ENCODE peak calls at places on chromosomes 13 and 19, in nine cellular contexts. I is hepatocyte, C is fibroblast of lung, T is breast epithelium, B is neural progenitor cell, N is psoas muscle, G is mammary epithelial cell, H is right atrium auricular region, M is endothelial cell of umbilical vein. A is an unnamed sample.

GRCh38 chr13:50713849-50714248 is 129.6 kb downstream of the DLEU7 start:
- DNase-seq in M (no peak), G (peak; percentile 81), B (no peak), H (no peak), C (peak; percentile 73), I (no peak), N (no peak), T (no peak), A (no peak)

GRCh38 chr13:101915755-101916107 is 463.3 kb downstream of the ITGBL1 start:
- DNase-seq in N (no peak), G (no peak), H (no peak), M (no peak), I (no peak), B (peak; percentile 6), T (no peak), C (no peak), A (no peak)

GRCh38 chr19:39645800-39646411 is 9.8 kb upstream of the LGALS16 start:
- DNase-seq in G (no peak), H (no peak), C (peak; percentile 10), T (no peak), M (peak; percentile 18), N (no peak), I (peak; percentile 44), B (peak; percentile 48), A (no peak)

GRCh38 chr19:41694196-41694595 is 6.1 kb upstream of the CEACAM7 start:
- DNase-seq in T (no peak), N (no peak), C (no peak), M (no peak), B (no peak), G (no peak), H (peak; percentile 1), I (no peak), A (no peak)

GRCh38 chr13:45370922-45371406 is 30.0 kb upstream of the TPT1 start:
- DNase-seq in M (peak; percentile 66), N (peak; percentile 80), H (peak; percentile 78), G (no peak), C (peak; percentile 83), T (peak; percentile 67), I (peak; percentile 83), B (peak; percentile 87), A (peak; percentile 51)

GRCh38 chr13:111994578-111994977 is 72.4 kb upstream of the SOX1 start:
- DNase-seq in C (no peak), N (no peak), B (no peak), G (no peak), I (no peak), M (no peak), H (no peak), T (no peak), A (no peak)

GRCh38 chr13:26220575-26220974 is 1.5 kb downstream of the RNF6 start:
- DNase-seq in G (peak; percentile 68), H (no peak), T (no peak), B (no peak), M (peak; percentile 14), C (peak; percentile 47), N (no peak), I (peak; percentile 38), A (peak; percentile 29)

GRCh38 chr19:38351865-38352395 is 16.3 kb downstream of the CATSPERG start:
- DNase-seq in N (no peak), M (no peak), B (no peak), I (no peak), H (no peak), C (no peak), T (no peak), G (no peak), A (no peak)

GRCh38 chr13:37295046-37295445 is 189.6 kb upstream of the CSNK1A1L start:
- DNase-seq in B (no peak), N (peak; percentile 37), T (no peak), H (peak; percentile 71), I (no peak), C (no peak), M (no peak), G (no peak), A (no peak)

GRCh38 chr13:46041335-46041934 is 11.1 kb downstream of the ZC3H13 start:
- DNase-seq in H (no peak), C (peak; percentile 79), N (no peak), I (no peak), T (no peak), M (no peak), B (no peak), G (no peak), A (no peak)

GRCh38 chr13:46641274-46642081 is 88.5 kb downstream of the LRCH1 start:
- DNase-seq in M (peak; percentile 89), H (no peak), G (no peak), T (no peak), I (no peak), N (no peak), B (no peak), C (no peak), A (no peak)

GRCh38 chr19:6672693-6673290 is 2.8 kb upstream of the TNFSF14 start:
- DNase-seq in G (no peak), N (no peak), H (no peak), M (no peak), I (no peak), B (no peak), T (no peak), C (no peak), A (no peak)

GRCh38 chr13:67023088-67023893 is 206.8 kb downstream of the PCDH9 start:
- DNase-seq in M (peak; percentile 31), C (peak; percentile 88), H (no peak), G (peak; percentile 77), N (no peak), T (peak; percentile 69), B (peak; percentile 54), I (no peak), A (peak; percentile 12)

GRCh38 chr19:55069137-55069858 is 6.3 kb upstream of the RDH13 start:
- DNase-seq in N (no peak), M (no peak), G (peak; percentile 78), H (no peak), B (peak; percentile 61), I (peak; percentile 82), C (peak; percentile 29), T (peak; percentile 70), A (peak; percentile 56)

GRCh38 chr19:41872775-41873647 is 4.1 kb upstream of the CD79A start:
- DNase-seq in I (peak; percentile 88), B (peak; percentile 87), N (peak; percentile 42), H (no peak), G (peak; percentile 77), C (peak; percentile 58), T (peak; percentile 69), M (peak; percentile 65), A (peak; percentile 66)

GRCh38 chr19:10061717-10062310 is 24.3 kb upstream of the SHFL start:
- DNase-seq in T (no peak), H (no peak), G (no peak), M (no peak), B (peak; percentile 71), C (no peak), N (no peak), I (no peak), A (peak; percentile 41)

GRCh38 chr19:46731584-46731983 is 14.3 kb upstream of the FKRP start:
- DNase-seq in H (no peak), N (no peak), B (no peak), G (peak; percentile 43), T (no peak), I (no peak), M (no peak), C (no peak), A (no peak)

GRCh38 chr13:25067054-25067453 is 28.9 kb upstream of the PABPC3 start:
- DNase-seq in T (no peak), C (no peak), H (no peak), B (peak; percentile 23), M (no peak), N (no peak), G (no peak), I (no peak), A (no peak)

GRCh38 chr19:1503089-1503924 is 9.5 kb downstream of the ADAMTSL5 start:
- DNase-seq in B (peak; percentile 86), H (no peak), T (no peak), I (peak; percentile 81), G (no peak), N (peak; percentile 66), C (peak; percentile 20), M (no peak), A (no peak)
- TF ChIP-seq CTCF in B (peak; percentile 79), H (peak; percentile 83), T (peak; percentile 63), I (peak; percentile 67), G (peak; percentile 46), N (peak; percentile 75), C (peak; percentile 54), M (peak; percentile 78), A (peak; percentile 77)

GRCh38 chr13:97255515-97255999 is 33.4 kb downstream of the MBNL2 start:
- DNase-seq in C (peak; percentile 65), H (no peak), G (no peak), T (no peak), I (no peak), N (no peak), M (no peak), B (no peak), A (no peak)

GRCh38 chr13:97257800-97258799 is 36.0 kb downstream of the MBNL2 start:
- DNase-seq in C (peak; percentile 80), G (peak; percentile 79), N (peak; percentile 79), B (peak; percentile 50), M (peak; percentile 98), H (peak; percentile 94), T (peak; percentile 48), I (peak; percentile 72), A (peak; percentile 81)

GRCh38 chr13:97257228-97257755 is 35.2 kb downstream of the MBNL2 start:
- DNase-seq in T (no peak), B (no peak), H (no peak), M (no peak), G (no peak), C (no peak), I (no peak), N (no peak), A (no peak)

GRCh38 chr13:97254809-97255208 is 32.7 kb downstream of the MBNL2 start:
- DNase-seq in N (no peak), H (no peak), G (peak; percentile 88), B (no peak), T (no peak), C (no peak), M (no peak), I (no peak), A (peak; percentile 85)

DNA sequence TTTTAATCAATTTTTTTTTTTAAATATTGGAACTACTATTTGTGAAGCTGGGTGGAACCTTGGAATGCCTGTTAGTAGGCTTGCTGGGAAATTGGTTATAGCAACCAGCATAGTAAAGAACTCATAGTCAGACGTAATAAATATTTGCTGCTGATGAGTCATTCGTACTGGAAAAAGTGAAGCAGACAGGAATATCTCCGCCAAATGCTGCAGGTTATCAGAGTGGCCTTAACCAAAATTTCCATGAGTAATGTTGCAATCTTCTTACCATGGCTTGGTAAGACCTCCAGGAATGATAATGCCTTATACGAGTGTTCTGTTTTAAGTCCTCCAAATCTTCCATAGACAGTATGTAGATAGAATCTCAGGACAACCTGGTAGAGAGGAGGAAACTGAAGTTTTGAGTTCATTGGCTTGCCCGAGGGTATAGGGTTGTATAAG is 34.2 kb downstream of the MBNL2 start:
- DNase-seq in C (peak; percentile 91), N (no peak), I (peak; percentile 80), G (peak; percentile 83), M (peak; percentile 97), B (no peak), T (no peak), H (no peak), A (peak; percentile 77)
- H3K27ac ChIP-seq in C (peak overlapping the region; percentile 96), N (peak overlapping the region; percentile 83), I (peak overlapping the region; percentile 94), G (peak overlapping the region; percentile 97), M (peak overlapping the region; percentile 98), B (no peak overlapping the region), T (peak overlapping the region; percentile 89), H (peak overlapping the region; percentile 70), A (no peak overlapping the region)

GRCh38 chr19:13228561-13228960 is 78.3 kb downstream of the IER2 start:
- DNase-seq in I (no peak), B (no peak), G (no peak), H (no peak), M (no peak), C (no peak), N (no peak), T (no peak), A (no peak)
- TF ChIP-seq CTCF in I (no peak), B (no peak), G (no peak), H (no peak), M (no peak), C (no peak), N (no peak), T (no peak), A (no peak)

GRCh38 chr13:29136341-29136740 is 316.2 kb downstream of the MTUS2 start:
- DNase-seq in H (no peak), T (no peak), B (no peak), I (peak; percentile 11), C (no peak), M (no peak), N (no peak), G (no peak), A (no peak)
- H3K27ac ChIP-seq in H (no peak overlapping the region), T (no peak overlapping the region), B (no peak overlapping the region), I (no peak overlapping the region), C (no peak overlapping the region), M (no peak overlapping the region), N (no peak overlapping the region), G (no peak overlapping the region), A (no peak overlapping the region)

A was measured in RWPE1.